ENCODE peak calls at places on chromosomes 2 and 18, in five cellular contexts. One of them, this sample, is unnamed. For H3K4me1, the result is how much of the 10 kb centered on the place peaks cover.

GRCh38 chr2:5691659-5692529 is at the start of gene SOX11:
- DNase-seq in ovary: no peak
- DNase-seq in A549: no peak
- DNase-seq in lung: no peak
- DNase-seq in lower lobe of right lung: no peak
- DNase-seq in this sample: no peak

GRCh38 chr2:46909771-46910419 is 5.7 kb downstream of the MCFD2 start:
- DNase-seq in lower lobe of right lung: no peak
- DNase-seq in lung: no peak
- DNase-seq in ovary: no peak
- DNase-seq in A549: peak
- DNase-seq in this sample: no peak

GRCh38 chr2:3168230-3168891 is 209.3 kb downstream of the EIPR1 start:
- DNase-seq in ovary: no peak
- DNase-seq in lower lobe of right lung: no peak
- DNase-seq in lung: no peak
- DNase-seq in A549: no peak
- DNase-seq in this sample: no peak

GRCh38 chr2:16196687-16197503 is 256.5 kb downstream of the MYCN start:
- DNase-seq in lower lobe of right lung: no peak
- DNase-seq in A549: no peak
- DNase-seq in ovary: no peak
- DNase-seq in lung: no peak
- DNase-seq in this sample: no peak

GRCh38 chr2:196268538-196269338 is 97.4 kb upstream of the STK17B start:
- DNase-seq in ovary: no peak
- DNase-seq in lower lobe of right lung: no peak
- DNase-seq in lung: no peak
- DNase-seq in A549: no peak
- DNase-seq in this sample: no peak

GRCh38 chr2:241036397-241036963 is 38.1 kb downstream of the SNED1 start:
- DNase-seq in ovary: no peak
- DNase-seq in A549: no peak
- DNase-seq in lung: peak
- DNase-seq in lower lobe of right lung: no peak
- DNase-seq in this sample: no peak

GRCh38 chr2:169945515-169945914 is 118.3 kb downstream of the UBR3 start:
- DNase-seq in A549: no peak
- DNase-seq in lung: no peak
- DNase-seq in lower lobe of right lung: no peak
- DNase-seq in ovary: no peak
- DNase-seq in this sample: no peak

GRCh38 chr2:88813612-88814011 is 122.1 kb downstream of the RPIA start:
- DNase-seq in A549: no peak
- DNase-seq in lung: no peak
- DNase-seq in lower lobe of right lung: no peak
- DNase-seq in ovary: no peak
- DNase-seq in this sample: no peak

GRCh38 chr2:207330912-207331311 is 165.2 kb upstream of the KLF7 start:
- DNase-seq in A549: peak
- DNase-seq in lower lobe of right lung: no peak
- DNase-seq in ovary: peak
- DNase-seq in lung: peak
- DNase-seq in this sample: peak

GRCh38 chr18:26977791-26978190 is 112.3 kb upstream of the AQP4 start:
- DNase-seq in lung: no peak
- DNase-seq in ovary: no peak
- DNase-seq in A549: no peak
- DNase-seq in lower lobe of right lung: no peak
- DNase-seq in this sample: no peak

GRCh38 chr18:23114911-23115310 is 20.4 kb upstream of the CABLES1 start:
- DNase-seq in ovary: no peak
- DNase-seq in A549: peak
- DNase-seq in lower lobe of right lung: no peak
- DNase-seq in lung: no peak
- DNase-seq in this sample: no peak

GRCh38 chr2:120669121-120669952 is 66.3 kb upstream of the GLI2 start:
- DNase-seq in A549: no peak
- DNase-seq in ovary: no peak
- DNase-seq in lung: peak
- DNase-seq in lower lobe of right lung: peak
- DNase-seq in this sample: no peak

GRCh38 chr2:187299122-187299906 is 148.7 kb downstream of the CALCRL start:
- DNase-seq in ovary: no peak
- DNase-seq in A549: no peak
- DNase-seq in lower lobe of right lung: no peak
- DNase-seq in lung: no peak
- DNase-seq in this sample: no peak

GRCh38 chr2:28750316-28751101 is 1.1 kb upstream of the PPP1CB start:
- DNase-seq in A549: no peak
- DNase-seq in ovary: no peak
- DNase-seq in lower lobe of right lung: no peak
- DNase-seq in lung: no peak
- DNase-seq in this sample: no peak

GRCh38 chr2:219507555-219508443 is 6.5 kb upstream of the ASIC4 start:
- DNase-seq in ovary: no peak
- DNase-seq in A549: no peak
- DNase-seq in lung: no peak
- DNase-seq in lower lobe of right lung: no peak
- DNase-seq in this sample: no peak

GRCh38 chr2:85308951-85309555 is 18.7 kb downstream of the TGOLN2 start:
- DNase-seq in lung: peak
- DNase-seq in lower lobe of right lung: peak
- DNase-seq in ovary: peak
- DNase-seq in A549: no peak
- DNase-seq in this sample: no peak

GRCh38 chr2:178193496-178193822 is 853 bp upstream of the OSBPL6 start:
- DNase-seq in lung: no peak
- DNase-seq in lower lobe of right lung: no peak
- DNase-seq in ovary: no peak
- DNase-seq in A549: no peak
- DNase-seq in this sample: no peak
- H3K4me3 ChIP-seq in lung: peak
- H3K4me3 ChIP-seq in lower lobe of right lung: peak
- H3K4me3 ChIP-seq in ovary: peak
- H3K4me3 ChIP-seq in A549: peak
- H3K4me3 ChIP-seq in this sample: peak

GRCh38 chr2:42132066-42132965 is 36.8 kb upstream of the EML4 start:
- DNase-seq in lung: no peak
- DNase-seq in A549: peak
- DNase-seq in ovary: no peak
- DNase-seq in lower lobe of right lung: no peak
- DNase-seq in this sample: no peak
- H3K4me1 ChIP-seq in lung: under half
- H3K4me1 ChIP-seq in A549: half or more
- H3K4me1 ChIP-seq in ovary: under half
- H3K4me1 ChIP-seq in lower lobe of right lung: half or more
- H3K4me1 ChIP-seq in this sample: under half

GRCh38 chr18:57931038-57931437 is 113.0 kb upstream of the NEDD4L start:
- DNase-seq in lung: no peak
- DNase-seq in lower lobe of right lung: no peak
- DNase-seq in ovary: no peak
- DNase-seq in A549: no peak
- DNase-seq in this sample: no peak
- H3K4me3 ChIP-seq in lung: no peak
- H3K4me3 ChIP-seq in lower lobe of right lung: peak
- H3K4me3 ChIP-seq in ovary: no peak
- H3K4me3 ChIP-seq in A549: no peak
- H3K4me3 ChIP-seq in this sample: no peak

GRCh38 chr18:2979027-2979570 is 33.8 kb downstream of the LPIN2 start:
- DNase-seq in lung: no peak
- DNase-seq in lower lobe of right lung: no peak
- DNase-seq in A549: no peak
- DNase-seq in ovary: no peak
- DNase-seq in this sample: no peak

GRCh38 chr18:2979871-2980606 is 32.9 kb downstream of the LPIN2 start:
- DNase-seq in lung: no peak
- DNase-seq in lower lobe of right lung: peak
- DNase-seq in ovary: no peak
- DNase-seq in A549: no peak
- DNase-seq in this sample: no peak

GRCh38 chr18:2981212-2981728 is 31.7 kb downstream of the LPIN2 start:
- DNase-seq in lung: no peak
- DNase-seq in ovary: no peak
- DNase-seq in A549: peak
- DNase-seq in lower lobe of right lung: no peak
- DNase-seq in this sample: no peak

GRCh38 chr18:2978626-2979025 is 34.3 kb downstream of the LPIN2 start:
- DNase-seq in lower lobe of right lung: no peak
- DNase-seq in ovary: peak
- DNase-seq in lung: no peak
- DNase-seq in A549: peak
- DNase-seq in this sample: no peak

GRCh38 chr18:2980607-2980923 is 32.4 kb downstream of the LPIN2 start:
- DNase-seq in lower lobe of right lung: no peak
- DNase-seq in ovary: no peak
- DNase-seq in A549: no peak
- DNase-seq in lung: no peak
- DNase-seq in this sample: no peak
- H3K4me1 ChIP-seq in lower lobe of right lung: half or more
- H3K4me1 ChIP-seq in ovary: under half
- H3K4me1 ChIP-seq in A549: half or more
- H3K4me1 ChIP-seq in lung: under half
- H3K4me1 ChIP-seq in this sample: under half

GRCh38 chr18:77062518-77063003 is 70.0 kb downstream of the MBP start:
- DNase-seq in A549: no peak
- DNase-seq in ovary: no peak
- DNase-seq in lower lobe of right lung: no peak
- DNase-seq in lung: no peak
- DNase-seq in this sample: no peak
- H3K4me3 ChIP-seq in A549: no peak
- H3K4me3 ChIP-seq in ovary: no peak
- H3K4me3 ChIP-seq in lower lobe of right lung: no peak
- H3K4me3 ChIP-seq in lung: no peak
- H3K4me3 ChIP-seq in this sample: no peak

This sample was measured in tibial nerve.